ENCODE peak calls at places on chromosome 17, in five cellular contexts. One of them, this sample, is unnamed.
A peak's percentile ranks its signal among the peaks of the same experiment; 100 is the strongest.

GRCh38 chr17:1755993-1756306 is 5.9 kb upstream of the SERPINF1 start:
- DNase-seq in activated T-cell treated with anti-CD3 and anti-CD28 coated beads for 1 hour: no peak
- DNase-seq in neuronal stem cell: no peak
- DNase-seq in neural progenitor cell: no peak
- DNase-seq in activated naive CD4-positive, alpha-beta T cell: no peak
- DNase-seq in this sample: no peak

GRCh38 chr17:43713494-43714162 is 45.0 kb downstream of the SOST start:
- DNase-seq in activated T-cell treated with anti-CD3 and anti-CD28 coated beads for 1 hour: no peak
- DNase-seq in neuronal stem cell: no peak
- DNase-seq in neural progenitor cell: peak; percentile 57
- DNase-seq in activated naive CD4-positive, alpha-beta T cell: no peak
- DNase-seq in this sample: no peak

GRCh38 chr17:30278032-30278431 is 13.7 kb downstream of the BLMH start:
- DNase-seq in activated T-cell treated with anti-CD3 and anti-CD28 coated beads for 1 hour: no peak
- DNase-seq in neuronal stem cell: peak; percentile 18
- DNase-seq in neural progenitor cell: peak; percentile 61
- DNase-seq in activated naive CD4-positive, alpha-beta T cell: no peak
- DNase-seq in this sample: no peak

GRCh38 chr17:50993544-50993943 is 127.1 kb downstream of the SPAG9 start:
- DNase-seq in activated T-cell treated with anti-CD3 and anti-CD28 coated beads for 1 hour: no peak
- DNase-seq in neuronal stem cell: no peak
- DNase-seq in neural progenitor cell: no peak
- DNase-seq in activated naive CD4-positive, alpha-beta T cell: no peak
- DNase-seq in this sample: no peak

GRCh38 chr17:80452173-80452915 is 24.1 kb downstream of the NPTX1 start:
- DNase-seq in activated T-cell treated with anti-CD3 and anti-CD28 coated beads for 1 hour: no peak
- DNase-seq in neuronal stem cell: no peak
- DNase-seq in neural progenitor cell: no peak
- DNase-seq in activated naive CD4-positive, alpha-beta T cell: no peak
- DNase-seq in this sample: no peak

GRCh38 chr17:80879723-80880649 is 111.7 kb upstream of the CHMP6 start:
- DNase-seq in activated T-cell treated with anti-CD3 and anti-CD28 coated beads for 1 hour: no peak
- DNase-seq in neuronal stem cell: no peak
- DNase-seq in neural progenitor cell: no peak
- DNase-seq in activated naive CD4-positive, alpha-beta T cell: no peak
- DNase-seq in this sample: no peak

GRCh38 chr17:48030531-48030930 is 7.1 kb downstream of the COPZ2 start:
- DNase-seq in activated T-cell treated with anti-CD3 and anti-CD28 coated beads for 1 hour: no peak
- DNase-seq in neuronal stem cell: no peak
- DNase-seq in neural progenitor cell: no peak
- DNase-seq in activated naive CD4-positive, alpha-beta T cell: no peak
- DNase-seq in this sample: no peak

GRCh38 chr17:82913304-82914043 is 73.7 kb upstream of the ZNF750 start:
- DNase-seq in activated T-cell treated with anti-CD3 and anti-CD28 coated beads for 1 hour: no peak
- DNase-seq in neuronal stem cell: no peak
- DNase-seq in neural progenitor cell: peak; percentile 27
- DNase-seq in activated naive CD4-positive, alpha-beta T cell: no peak
- DNase-seq in this sample: no peak

GRCh38 chr17:17757944-17758343 is 76.7 kb downstream of the RAI1 start:
- DNase-seq in activated T-cell treated with anti-CD3 and anti-CD28 coated beads for 1 hour: no peak
- DNase-seq in neuronal stem cell: no peak
- DNase-seq in neural progenitor cell: no peak
- DNase-seq in activated naive CD4-positive, alpha-beta T cell: no peak
- DNase-seq in this sample: no peak

GRCh38 chr17:21375757-21376584 is at the start of gene KCNJ12:
- DNase-seq in activated T-cell treated with anti-CD3 and anti-CD28 coated beads for 1 hour: no peak
- DNase-seq in neuronal stem cell: no peak
- DNase-seq in neural progenitor cell: peak; percentile 80
- DNase-seq in activated naive CD4-positive, alpha-beta T cell: no peak
- DNase-seq in this sample: no peak

GRCh38 chr17:72665841-72666518 is 426.5 kb downstream of the SLC39A11 start:
- DNase-seq in activated T-cell treated with anti-CD3 and anti-CD28 coated beads for 1 hour: no peak
- DNase-seq in neuronal stem cell: no peak
- DNase-seq in neural progenitor cell: no peak
- DNase-seq in activated naive CD4-positive, alpha-beta T cell: no peak
- DNase-seq in this sample: no peak

GRCh38 chr17:41512789-41513547 is 5.7 kb downstream of the KRT15 start:
- DNase-seq in activated T-cell treated with anti-CD3 and anti-CD28 coated beads for 1 hour: no peak
- DNase-seq in neuronal stem cell: no peak
- DNase-seq in neural progenitor cell: no peak
- DNase-seq in activated naive CD4-positive, alpha-beta T cell: no peak
- DNase-seq in this sample: no peak

GRCh38 chr17:67165201-67165600 is 79.8 kb downstream of the HELZ start:
- DNase-seq in activated T-cell treated with anti-CD3 and anti-CD28 coated beads for 1 hour: no peak
- DNase-seq in neuronal stem cell: no peak
- DNase-seq in neural progenitor cell: no peak
- DNase-seq in activated naive CD4-positive, alpha-beta T cell: no peak
- DNase-seq in this sample: no peak

GRCh38 chr17:17749921-17750320 is 68.7 kb downstream of the RAI1 start:
- DNase-seq in activated T-cell treated with anti-CD3 and anti-CD28 coated beads for 1 hour: peak; percentile 15
- DNase-seq in neuronal stem cell: peak; percentile 76
- DNase-seq in neural progenitor cell: peak; percentile 90
- DNase-seq in activated naive CD4-positive, alpha-beta T cell: no peak
- DNase-seq in this sample: no peak

GRCh38 chr17:32483451-32484019 is 3.3 kb upstream of the CDK5R1 start:
- DNase-seq in activated T-cell treated with anti-CD3 and anti-CD28 coated beads for 1 hour: no peak
- DNase-seq in neuronal stem cell: peak; percentile 62
- DNase-seq in neural progenitor cell: peak; percentile 91
- DNase-seq in activated naive CD4-positive, alpha-beta T cell: no peak
- DNase-seq in this sample: peak; percentile 87

GRCh38 chr17:29238133-29238850 is 8.4 kb upstream of the CRYBA1 start:
- DNase-seq in activated T-cell treated with anti-CD3 and anti-CD28 coated beads for 1 hour: no peak
- DNase-seq in neuronal stem cell: no peak
- DNase-seq in neural progenitor cell: no peak
- DNase-seq in activated naive CD4-positive, alpha-beta T cell: no peak
- DNase-seq in this sample: no peak

GRCh38 chr17:12596961-12597360 is 68.7 kb upstream of the MYOCD start:
- DNase-seq in activated T-cell treated with anti-CD3 and anti-CD28 coated beads for 1 hour: no peak
- DNase-seq in neuronal stem cell: no peak
- DNase-seq in neural progenitor cell: no peak
- DNase-seq in activated naive CD4-positive, alpha-beta T cell: no peak
- DNase-seq in this sample: no peak

GRCh38 chr17:80899402-80900268 is 92.0 kb upstream of the CHMP6 start:
- DNase-seq in activated T-cell treated with anti-CD3 and anti-CD28 coated beads for 1 hour: peak; percentile 76
- DNase-seq in neuronal stem cell: no peak
- DNase-seq in neural progenitor cell: peak; percentile 51
- DNase-seq in activated naive CD4-positive, alpha-beta T cell: peak; percentile 68
- DNase-seq in this sample: no peak

GRCh38 chr17:46120078-46120477 is 73.2 kb downstream of the KANSL1 start:
- DNase-seq in activated T-cell treated with anti-CD3 and anti-CD28 coated beads for 1 hour: no peak
- DNase-seq in neuronal stem cell: no peak
- DNase-seq in neural progenitor cell: no peak
- DNase-seq in activated naive CD4-positive, alpha-beta T cell: no peak
- DNase-seq in this sample: no peak

GRCh38 chr17:6583411-6583810 is 27.1 kb upstream of the PITPNM3 start:
- DNase-seq in activated T-cell treated with anti-CD3 and anti-CD28 coated beads for 1 hour: no peak
- DNase-seq in neuronal stem cell: no peak
- DNase-seq in neural progenitor cell: no peak
- DNase-seq in activated naive CD4-positive, alpha-beta T cell: no peak
- DNase-seq in this sample: no peak

GRCh38 chr17:64741924-64742670 is 80.0 kb upstream of the SMURF2 start:
- DNase-seq in activated T-cell treated with anti-CD3 and anti-CD28 coated beads for 1 hour: no peak
- DNase-seq in neuronal stem cell: no peak
- DNase-seq in neural progenitor cell: no peak
- DNase-seq in activated naive CD4-positive, alpha-beta T cell: no peak
- DNase-seq in this sample: no peak

GRCh38 chr17:48131216-48131824 is 23.8 kb downstream of the SNX11 start:
- DNase-seq in activated T-cell treated with anti-CD3 and anti-CD28 coated beads for 1 hour: peak; percentile 20
- DNase-seq in neuronal stem cell: peak; percentile 72
- DNase-seq in neural progenitor cell: peak; percentile 93
- DNase-seq in activated naive CD4-positive, alpha-beta T cell: peak; percentile 4
- DNase-seq in this sample: peak; percentile 65

GRCh38 chr17:28488884-28489276 is 15.4 kb downstream of the SLC13A2 start:
- DNase-seq in activated T-cell treated with anti-CD3 and anti-CD28 coated beads for 1 hour: no peak
- DNase-seq in neuronal stem cell: no peak
- DNase-seq in neural progenitor cell: no peak
- DNase-seq in activated naive CD4-positive, alpha-beta T cell: no peak
- DNase-seq in this sample: no peak

GRCh38 chr17:64262422-64263260 is at the start of gene TEX2:
- DNase-seq in activated T-cell treated with anti-CD3 and anti-CD28 coated beads for 1 hour: peak; percentile 56
- DNase-seq in neuronal stem cell: no peak
- DNase-seq in neural progenitor cell: peak; percentile 45
- DNase-seq in activated naive CD4-positive, alpha-beta T cell: peak; percentile 40
- DNase-seq in this sample: peak; percentile 77

GRCh38 chr17:78343433-78344201 is 16.3 kb downstream of the SOCS3 start:
- DNase-seq in activated T-cell treated with anti-CD3 and anti-CD28 coated beads for 1 hour: peak; percentile 58
- DNase-seq in neuronal stem cell: no peak
- DNase-seq in neural progenitor cell: no peak
- DNase-seq in activated naive CD4-positive, alpha-beta T cell: peak; percentile 62
- DNase-seq in this sample: no peak

This sample was measured in sciatic nerve.